ENCODE peak calls at places on chromosomes 3 and 15, in ten cellular contexts. One of them, this sample, is unnamed.

GRCh38 chr3:45551214-45552010 is 43.1 kb upstream of the LIMD1 start:
- DNase-seq in IMR-90: peak; percentile 99
- DNase-seq in sigmoid colon: peak; percentile 85
- DNase-seq in heart left ventricle: peak; percentile 81
- DNase-seq in transverse colon: peak; percentile 37
- DNase-seq in CD4-positive, alpha-beta T cell: no peak
- DNase-seq in foreskin fibroblast: peak; percentile 99
- DNase-seq in left lung: peak; percentile 61
- DNase-seq in neural progenitor cell: no peak
- DNase-seq in WTC11: no peak
- DNase-seq in this sample: peak; percentile 92

GRCh38 chr3:159765025-159765859 is 223.4 kb upstream of the IL12A start:
- DNase-seq in heart left ventricle: peak; percentile 84
- DNase-seq in left lung: peak; percentile 80
- DNase-seq in neural progenitor cell: peak; percentile 76
- DNase-seq in transverse colon: peak; percentile 66
- DNase-seq in CD4-positive, alpha-beta T cell: no peak
- DNase-seq in foreskin fibroblast: peak; percentile 99
- DNase-seq in IMR-90: peak; percentile 98
- DNase-seq in sigmoid colon: peak; percentile 93
- DNase-seq in WTC11: peak; percentile 54
- DNase-seq in this sample: peak; percentile 76

GRCh38 chr3:185943363-185944106 is 5.7 kb upstream of the TRA2B start:
- DNase-seq in transverse colon: peak; percentile 92
- DNase-seq in IMR-90: peak; percentile 76
- DNase-seq in neural progenitor cell: peak; percentile 80
- DNase-seq in WTC11: peak; percentile 90
- DNase-seq in left lung: peak; percentile 85
- DNase-seq in foreskin fibroblast: peak; percentile 91
- DNase-seq in sigmoid colon: peak; percentile 92
- DNase-seq in heart left ventricle: peak; percentile 87
- DNase-seq in CD4-positive, alpha-beta T cell: peak; percentile 77
- DNase-seq in this sample: peak; percentile 98

GRCh38 chr3:53194218-53195065 is 33.4 kb downstream of the PRKCD start:
- DNase-seq in transverse colon: no peak
- DNase-seq in heart left ventricle: peak; percentile 72
- DNase-seq in IMR-90: peak; percentile 39
- DNase-seq in sigmoid colon: peak; percentile 77
- DNase-seq in left lung: no peak
- DNase-seq in CD4-positive, alpha-beta T cell: no peak
- DNase-seq in WTC11: no peak
- DNase-seq in foreskin fibroblast: peak; percentile 54
- DNase-seq in neural progenitor cell: peak; percentile 60
- DNase-seq in this sample: no peak

GRCh38 chr3:27666277-27666676 is 55.8 kb downstream of the EOMES start:
- DNase-seq in neural progenitor cell: peak; percentile 35
- DNase-seq in IMR-90: no peak
- DNase-seq in transverse colon: no peak
- DNase-seq in WTC11: no peak
- DNase-seq in heart left ventricle: no peak
- DNase-seq in sigmoid colon: no peak
- DNase-seq in foreskin fibroblast: no peak
- DNase-seq in CD4-positive, alpha-beta T cell: no peak
- DNase-seq in left lung: no peak
- DNase-seq in this sample: no peak

GRCh38 chr3:178036745-178037144 is 499.5 kb upstream of the KCNMB2 start:
- DNase-seq in WTC11: no peak
- DNase-seq in transverse colon: no peak
- DNase-seq in left lung: no peak
- DNase-seq in foreskin fibroblast: peak; percentile 4
- DNase-seq in IMR-90: peak; percentile 78
- DNase-seq in heart left ventricle: no peak
- DNase-seq in neural progenitor cell: no peak
- DNase-seq in sigmoid colon: no peak
- DNase-seq in CD4-positive, alpha-beta T cell: no peak
- DNase-seq in this sample: no peak

GRCh38 chr15:32784571-32784970 is 66.8 kb downstream of the GREM1 start:
- DNase-seq in IMR-90: no peak
- DNase-seq in heart left ventricle: no peak
- DNase-seq in neural progenitor cell: no peak
- DNase-seq in foreskin fibroblast: peak; percentile 30
- DNase-seq in WTC11: no peak
- DNase-seq in transverse colon: no peak
- DNase-seq in CD4-positive, alpha-beta T cell: no peak
- DNase-seq in left lung: no peak
- DNase-seq in sigmoid colon: no peak
- DNase-seq in this sample: no peak

GRCh38 chr3:38454884-38455638 is 1.4 kb downstream of the ACVR2B start:
- DNase-seq in CD4-positive, alpha-beta T cell: peak; percentile 31
- DNase-seq in transverse colon: peak; percentile 88
- DNase-seq in sigmoid colon: peak; percentile 90
- DNase-seq in heart left ventricle: peak; percentile 85
- DNase-seq in neural progenitor cell: peak; percentile 92
- DNase-seq in foreskin fibroblast: peak; percentile 74
- DNase-seq in WTC11: peak; percentile 86
- DNase-seq in left lung: peak; percentile 76
- DNase-seq in IMR-90: peak; percentile 27
- DNase-seq in this sample: peak; percentile 94

GRCh38 chr15:40493089-40493840 is 22.5 kb downstream of the CHST14 start:
- DNase-seq in CD4-positive, alpha-beta T cell: peak; percentile 17
- DNase-seq in WTC11: no peak
- DNase-seq in foreskin fibroblast: peak; percentile 56
- DNase-seq in heart left ventricle: no peak
- DNase-seq in IMR-90: no peak
- DNase-seq in left lung: no peak
- DNase-seq in transverse colon: no peak
- DNase-seq in neural progenitor cell: no peak
- DNase-seq in sigmoid colon: no peak
- DNase-seq in this sample: no peak

GRCh38 chr3:105876745-105877624 is 8.2 kb upstream of the CBLB start:
- DNase-seq in left lung: no peak
- DNase-seq in IMR-90: no peak
- DNase-seq in foreskin fibroblast: no peak
- DNase-seq in transverse colon: no peak
- DNase-seq in CD4-positive, alpha-beta T cell: no peak
- DNase-seq in sigmoid colon: no peak
- DNase-seq in heart left ventricle: no peak
- DNase-seq in neural progenitor cell: no peak
- DNase-seq in WTC11: no peak
- DNase-seq in this sample: no peak

GRCh38 chr3:98967758-98968157 is 66.3 kb upstream of the DCBLD2 start:
- DNase-seq in WTC11: no peak
- DNase-seq in IMR-90: no peak
- DNase-seq in foreskin fibroblast: peak; percentile 54
- DNase-seq in neural progenitor cell: no peak
- DNase-seq in transverse colon: no peak
- DNase-seq in left lung: no peak
- DNase-seq in heart left ventricle: no peak
- DNase-seq in sigmoid colon: no peak
- DNase-seq in CD4-positive, alpha-beta T cell: no peak
- DNase-seq in this sample: no peak

GRCh38 chr3:192816274-192816853 is 89.0 kb upstream of the FGF12 start:
- DNase-seq in foreskin fibroblast: peak; percentile 76
- DNase-seq in transverse colon: no peak
- DNase-seq in CD4-positive, alpha-beta T cell: no peak
- DNase-seq in left lung: no peak
- DNase-seq in heart left ventricle: no peak
- DNase-seq in IMR-90: peak; percentile 73
- DNase-seq in neural progenitor cell: peak; percentile 55
- DNase-seq in sigmoid colon: no peak
- DNase-seq in WTC11: no peak
- DNase-seq in this sample: no peak

GRCh38 chr3:113654851-113655250 is 41.6 kb downstream of the USF3 start:
- DNase-seq in transverse colon: no peak
- DNase-seq in sigmoid colon: no peak
- DNase-seq in CD4-positive, alpha-beta T cell: no peak
- DNase-seq in foreskin fibroblast: no peak
- DNase-seq in neural progenitor cell: no peak
- DNase-seq in heart left ventricle: no peak
- DNase-seq in IMR-90: no peak
- DNase-seq in left lung: no peak
- DNase-seq in WTC11: no peak
- DNase-seq in this sample: no peak

GRCh38 chr15:43095708-43096347 is 10.0 kb downstream of the UBR1 start:
- DNase-seq in CD4-positive, alpha-beta T cell: no peak
- DNase-seq in IMR-90: peak; percentile 79
- DNase-seq in foreskin fibroblast: peak; percentile 45
- DNase-seq in WTC11: no peak
- DNase-seq in sigmoid colon: no peak
- DNase-seq in transverse colon: no peak
- DNase-seq in left lung: no peak
- DNase-seq in heart left ventricle: no peak
- DNase-seq in neural progenitor cell: no peak
- DNase-seq in this sample: no peak

GRCh38 chr3:99084825-99085224 is 183.3 kb upstream of the DCBLD2 start:
- DNase-seq in foreskin fibroblast: peak; percentile 15
- DNase-seq in neural progenitor cell: no peak
- DNase-seq in heart left ventricle: no peak
- DNase-seq in WTC11: no peak
- DNase-seq in CD4-positive, alpha-beta T cell: no peak
- DNase-seq in left lung: no peak
- DNase-seq in transverse colon: no peak
- DNase-seq in sigmoid colon: no peak
- DNase-seq in IMR-90: no peak
- DNase-seq in this sample: no peak

GRCh38 chr3:50190921-50191660 is at the start of gene GNAT1:
- DNase-seq in left lung: no peak
- DNase-seq in CD4-positive, alpha-beta T cell: no peak
- DNase-seq in IMR-90: no peak
- DNase-seq in transverse colon: no peak
- DNase-seq in foreskin fibroblast: no peak
- DNase-seq in neural progenitor cell: no peak
- DNase-seq in WTC11: no peak
- DNase-seq in heart left ventricle: no peak
- DNase-seq in sigmoid colon: no peak
- DNase-seq in this sample: no peak

GRCh38 chr3:133448478-133449122 is 48.7 kb downstream of the BFSP2 start:
- DNase-seq in sigmoid colon: no peak
- DNase-seq in transverse colon: peak; percentile 53
- DNase-seq in left lung: no peak
- DNase-seq in IMR-90: no peak
- DNase-seq in neural progenitor cell: no peak
- DNase-seq in heart left ventricle: no peak
- DNase-seq in foreskin fibroblast: no peak
- DNase-seq in CD4-positive, alpha-beta T cell: peak; percentile 2
- DNase-seq in WTC11: no peak
- DNase-seq in this sample: no peak

GRCh38 chr15:66864871-66865281 is 162.8 kb downstream of the SMAD6 start:
- DNase-seq in CD4-positive, alpha-beta T cell: no peak
- DNase-seq in WTC11: no peak
- DNase-seq in IMR-90: no peak
- DNase-seq in foreskin fibroblast: no peak
- DNase-seq in neural progenitor cell: no peak
- DNase-seq in sigmoid colon: peak; percentile 45
- DNase-seq in heart left ventricle: peak; percentile 50
- DNase-seq in transverse colon: no peak
- DNase-seq in left lung: no peak
- DNase-seq in this sample: no peak

GRCh38 chr3:25768851-25769250 is 14.4 kb downstream of the NGLY1 start:
- DNase-seq in transverse colon: no peak
- DNase-seq in IMR-90: no peak
- DNase-seq in left lung: no peak
- DNase-seq in CD4-positive, alpha-beta T cell: no peak
- DNase-seq in WTC11: no peak
- DNase-seq in sigmoid colon: no peak
- DNase-seq in neural progenitor cell: no peak
- DNase-seq in heart left ventricle: no peak
- DNase-seq in foreskin fibroblast: no peak
- DNase-seq in this sample: no peak
- TF ChIP-seq CTCF in transverse colon: no peak
- TF ChIP-seq CTCF in IMR-90: no peak
- TF ChIP-seq CTCF in left lung: no peak
- TF ChIP-seq CTCF in CD4-positive, alpha-beta T cell: no peak
- TF ChIP-seq CTCF in WTC11: no peak
- TF ChIP-seq CTCF in sigmoid colon: no peak
- TF ChIP-seq CTCF in neural progenitor cell: no peak
- TF ChIP-seq CTCF in heart left ventricle: no peak
- TF ChIP-seq CTCF in foreskin fibroblast: no peak
- TF ChIP-seq CTCF in this sample: no peak

GRCh38 chr15:63041982-63042878 is at the start of gene TPM1:
- DNase-seq in neural progenitor cell: peak; percentile 95
- DNase-seq in transverse colon: peak; percentile 82
- DNase-seq in sigmoid colon: peak; percentile 97
- DNase-seq in CD4-positive, alpha-beta T cell: no peak
- DNase-seq in IMR-90: peak; percentile 93
- DNase-seq in foreskin fibroblast: peak; percentile 74
- DNase-seq in heart left ventricle: peak; percentile 94
- DNase-seq in WTC11: peak; percentile 91
- DNase-seq in left lung: peak; percentile 87
- DNase-seq in this sample: peak; percentile 96
- TF ChIP-seq CTCF in neural progenitor cell: peak; percentile 31
- TF ChIP-seq CTCF in transverse colon: no peak
- TF ChIP-seq CTCF in sigmoid colon: no peak
- TF ChIP-seq CTCF in CD4-positive, alpha-beta T cell: no peak
- TF ChIP-seq CTCF in IMR-90: peak; percentile 30
- TF ChIP-seq CTCF in foreskin fibroblast: no peak
- TF ChIP-seq CTCF in heart left ventricle: peak; percentile 39
- TF ChIP-seq CTCF in WTC11: no peak
- TF ChIP-seq CTCF in left lung: no peak
- TF ChIP-seq CTCF in this sample: no peak

GRCh38 chr15:71226536-71227455 is 111.5 kb downstream of the THSD4 start:
- DNase-seq in IMR-90: no peak
- DNase-seq in neural progenitor cell: no peak
- DNase-seq in sigmoid colon: no peak
- DNase-seq in foreskin fibroblast: peak; percentile 24
- DNase-seq in heart left ventricle: no peak
- DNase-seq in WTC11: no peak
- DNase-seq in transverse colon: no peak
- DNase-seq in left lung: no peak
- DNase-seq in CD4-positive, alpha-beta T cell: no peak
- DNase-seq in this sample: no peak
- TF ChIP-seq CTCF in IMR-90: no peak
- TF ChIP-seq CTCF in neural progenitor cell: no peak
- TF ChIP-seq CTCF in sigmoid colon: no peak
- TF ChIP-seq CTCF in foreskin fibroblast: no peak
- TF ChIP-seq CTCF in heart left ventricle: no peak
- TF ChIP-seq CTCF in WTC11: no peak
- TF ChIP-seq CTCF in transverse colon: no peak
- TF ChIP-seq CTCF in left lung: no peak
- TF ChIP-seq CTCF in CD4-positive, alpha-beta T cell: no peak
- TF ChIP-seq CTCF in this sample: no peak

DNA sequence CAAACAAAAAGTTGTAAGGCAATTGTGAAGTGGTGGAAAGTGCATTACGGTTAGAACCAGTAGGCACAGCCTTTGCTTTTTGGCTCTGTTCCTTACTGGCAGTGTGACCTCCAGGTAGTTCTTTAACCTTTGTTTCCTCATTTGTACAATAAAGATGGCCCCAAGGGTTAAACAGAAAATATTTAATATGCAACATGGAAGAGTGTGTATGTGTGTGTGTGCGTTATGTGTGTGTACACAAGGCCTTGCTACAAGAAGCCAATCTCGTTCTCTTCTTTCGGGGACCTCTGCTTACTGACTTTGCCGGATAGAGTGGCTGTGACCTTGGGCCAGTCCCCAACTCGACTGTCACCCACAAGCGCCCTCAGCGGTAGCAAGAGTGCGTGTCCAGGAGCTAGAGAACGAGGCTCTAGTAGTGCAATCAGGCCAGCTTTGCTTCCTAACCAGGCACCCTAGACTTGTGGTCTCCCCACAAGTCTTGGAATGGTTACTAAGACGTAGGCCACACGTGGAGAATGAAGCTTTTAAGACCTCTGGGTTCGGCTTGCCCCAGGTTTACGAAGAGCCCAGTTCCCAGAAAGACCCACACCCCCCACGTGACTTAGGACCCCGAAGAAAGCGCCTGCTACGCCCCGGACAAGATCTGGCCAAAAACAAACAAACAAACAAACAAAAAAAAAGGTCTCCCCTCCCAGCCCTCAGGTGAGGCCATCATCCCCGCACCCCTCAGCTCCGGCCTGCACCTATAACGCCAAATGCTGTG is 593 bp downstream of the CIAO2A start:
- DNase-seq in foreskin fibroblast: peak; percentile 57
- DNase-seq in IMR-90: peak; percentile 64
- DNase-seq in neural progenitor cell: peak; percentile 61
- DNase-seq in CD4-positive, alpha-beta T cell: no peak
- DNase-seq in heart left ventricle: peak; percentile 67
- DNase-seq in left lung: peak; percentile 63
- DNase-seq in transverse colon: peak; percentile 64
- DNase-seq in sigmoid colon: no peak
- DNase-seq in WTC11: peak; percentile 44
- DNase-seq in this sample: no peak
- TF ChIP-seq CTCF in foreskin fibroblast: no peak
- TF ChIP-seq CTCF in IMR-90: no peak
- TF ChIP-seq CTCF in neural progenitor cell: peak; percentile 4
- TF ChIP-seq CTCF in CD4-positive, alpha-beta T cell: no peak
- TF ChIP-seq CTCF in heart left ventricle: no peak
- TF ChIP-seq CTCF in left lung: no peak
- TF ChIP-seq CTCF in transverse colon: no peak
- TF ChIP-seq CTCF in sigmoid colon: no peak
- TF ChIP-seq CTCF in WTC11: no peak
- TF ChIP-seq CTCF in this sample: no peak